ENCODE peak calls at places on chromosome 12, in nine cellular contexts. V, E, Q, S, C, J, N, F and W are unnamed samples.

GRCh38 chr12:92987362-92987761 is 58.3 kb upstream of the EEA1 start:
- DNase-seq in V (no peak), F (peak; percentile 57), Q (peak; percentile 82), J (no peak), C (no peak), S (peak; percentile 78), E (peak; percentile 61), N (peak; percentile 42), W (peak; percentile 82)

GRCh38 chr12:47783821-47784819 is 11.1 kb downstream of the SLC48A1 start:
- DNase-seq in J (no peak), N (no peak), E (no peak), F (no peak), Q (no peak), C (no peak), S (no peak), V (no peak), W (no peak)

GRCh38 chr12:8556748-8557147 is 16.0 kb upstream of the CLEC4E start:
- DNase-seq in Q (no peak), F (no peak), V (no peak), C (no peak), S (no peak), J (no peak), N (no peak), E (no peak), W (no peak)

GRCh38 chr12:68106160-68106559 is 53.4 kb downstream of the IFNG start:
- DNase-seq in C (no peak), J (no peak), S (no peak), E (no peak), V (no peak), Q (no peak), N (peak; percentile 6), F (no peak), W (no peak)

GRCh38 chr12:71447691-71448660 is 8.4 kb downstream of the LGR5 start:
- DNase-seq in S (no peak), F (no peak), V (no peak), J (no peak), Q (no peak), C (no peak), E (no peak), N (no peak), W (no peak)

GRCh38 chr12:55996715-55997534 is at the start of gene SUOX:
- DNase-seq in S (peak; percentile 98), F (peak; percentile 99), Q (peak; percentile 98), E (peak; percentile 100), C (peak; percentile 83), V (peak; percentile 96), N (peak; percentile 93), J (peak; percentile 90), W (peak; percentile 24)

GRCh38 chr12:19044877-19045276 is 84.7 kb upstream of the PLEKHA5 start:
- DNase-seq in J (no peak), E (no peak), Q (no peak), V (no peak), N (no peak), S (no peak), C (no peak), F (no peak), W (no peak)

GRCh38 chr12:116780942-116781341 is 42.8 kb downstream of the RNFT2 start:
- DNase-seq in E (no peak), V (no peak), F (no peak), C (no peak), Q (no peak), N (no peak), S (no peak), J (no peak), W (no peak)

GRCh38 chr12:15336772-15337553 is 14.7 kb downstream of the PTPRO start:
- DNase-seq in V (no peak), E (no peak), F (no peak), J (no peak), N (no peak), S (no peak), C (no peak), Q (peak; percentile 46), W (no peak)

GRCh38 chr12:78229491-78230209 is 399.0 kb downstream of the NAV3 start:
- DNase-seq in Q (peak; percentile 47), C (peak; percentile 21), F (peak; percentile 16), E (peak; percentile 4), V (peak; percentile 69), S (peak; percentile 28), J (peak; percentile 69), N (peak; percentile 44), W (peak; percentile 59)

GRCh38 chr12:111443586-111443985 is 37.9 kb downstream of the SH2B3 start:
- DNase-seq in J (no peak), F (no peak), E (no peak), N (no peak), V (no peak), C (no peak), Q (no peak), S (no peak), W (peak; percentile 78)

GRCh38 chr12:39145175-39145999 is 240.0 kb upstream of the CPNE8 start:
- DNase-seq in V (peak; percentile 92), N (no peak), C (no peak), Q (no peak), F (no peak), E (peak; percentile 64), S (no peak), J (peak; percentile 91), W (no peak)

GRCh38 chr12:103785243-103786031 is 55.6 kb downstream of the NT5DC3 start:
- DNase-seq in J (no peak), S (peak; percentile 18), Q (no peak), F (no peak), E (no peak), N (no peak), C (no peak), V (no peak), W (no peak)
- TF ChIP-seq MAX in J (no peak), S (no peak), Q (no peak), F (no peak), E (peak; percentile 18), N (no peak), C (no peak), V (no peak), W (no peak)

DNA sequence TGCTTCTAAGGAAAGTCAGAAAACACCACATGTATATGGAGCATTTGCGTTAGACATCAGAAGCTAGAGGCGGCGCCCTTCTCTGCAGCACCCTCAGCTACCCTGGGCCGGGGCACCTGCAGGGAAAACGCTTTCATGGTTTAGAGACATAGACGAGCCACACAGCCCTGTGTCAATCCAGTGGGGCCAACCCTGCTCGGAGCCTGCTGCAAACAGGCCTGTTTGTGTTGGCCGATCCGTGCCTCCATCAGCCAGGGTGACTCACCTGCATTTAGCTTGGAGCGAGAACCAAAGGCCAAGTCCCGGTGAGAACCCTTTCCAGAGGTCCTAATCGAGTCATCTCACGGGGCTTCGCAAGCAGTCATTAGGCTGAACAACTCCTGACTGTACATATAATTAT is 19.5 kb upstream of the FZD10 start:
- DNase-seq in N (no peak), V (no peak), Q (no peak), E (no peak), J (no peak), C (no peak), F (no peak), S (no peak), W (no peak)
- TF ChIP-seq MAX in N (no peak), V (no peak), Q (no peak), E (no peak), J (no peak), C (no peak), F (no peak), S (no peak), W (no peak)

DNA sequence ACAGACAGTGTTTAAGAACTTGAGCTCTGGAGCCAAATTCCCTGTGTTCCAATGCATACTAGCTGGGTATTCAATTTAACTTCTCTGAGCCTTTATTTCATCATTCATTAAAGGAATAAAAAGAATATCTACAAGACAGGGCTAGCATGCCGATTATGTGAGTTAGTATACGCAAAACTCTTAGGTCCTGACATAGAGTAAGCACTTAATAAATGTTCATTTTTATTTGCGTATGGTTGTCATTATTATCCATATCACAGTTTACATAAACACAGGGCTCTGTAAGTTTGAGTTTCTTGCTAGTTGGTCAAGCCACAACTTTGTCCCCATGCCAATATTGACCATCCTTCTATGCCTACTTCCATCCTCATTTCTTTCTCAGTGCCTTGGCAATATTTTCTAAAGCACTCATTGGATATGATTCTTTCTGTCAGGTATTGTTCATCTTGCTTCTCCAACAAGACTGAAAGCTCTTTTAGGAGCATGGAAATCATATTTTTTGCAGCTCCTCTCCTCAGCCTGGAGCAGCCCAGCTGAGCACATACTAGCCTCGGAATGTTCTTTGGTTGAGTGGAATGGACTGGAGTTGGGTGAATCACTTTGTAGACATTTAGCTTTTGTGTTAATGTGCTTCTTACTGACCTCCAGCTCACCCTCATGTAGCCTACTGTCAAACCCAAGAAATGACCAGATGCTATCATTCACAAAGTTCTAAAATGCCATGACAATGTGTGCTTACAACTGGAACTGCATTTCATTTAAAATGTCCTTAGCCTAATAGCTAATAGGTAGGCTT is 161.3 kb downstream of the NUAK1 start:
- DNase-seq in N (no peak), J (no peak), F (no peak), E (no peak), C (no peak), S (no peak), V (no peak), Q (no peak), W (no peak)
- TF ChIP-seq MAX in N (no peak), J (no peak), F (no peak), E (no peak), C (no peak), S (no peak), V (no peak), Q (no peak), W (no peak)

GRCh38 chr12:6952121-6952859 is 1.1 kb downstream of the PTPN6 start:
- DNase-seq in Q (no peak), S (no peak), F (no peak), E (no peak), J (no peak), V (no peak), N (no peak), C (no peak), W (no peak)

GRCh38 chr12:6952860-6953416 is 1.8 kb downstream of the PTPN6 start:
- DNase-seq in S (no peak), V (no peak), C (no peak), N (no peak), J (no peak), F (no peak), E (no peak), Q (no peak), W (no peak)

GRCh38 chr12:6954316-6954710 is 3.2 kb downstream of the PTPN6 start:
- DNase-seq in V (no peak), J (no peak), F (no peak), S (no peak), E (no peak), N (no peak), Q (no peak), C (no peak), W (no peak)

GRCh38 chr12:6954754-6955461 is 3.8 kb downstream of the PTPN6 start:
- DNase-seq in J (no peak), Q (no peak), C (no peak), F (no peak), E (no peak), N (no peak), S (no peak), V (no peak), W (no peak)

GRCh38 chr12:6953417-6954315 is 2.5 kb downstream of the PTPN6 start:
- DNase-seq in F (no peak), E (no peak), V (no peak), N (no peak), Q (peak; percentile 46), C (peak; percentile 95), J (no peak), S (no peak), W (peak; percentile 95)
- TF ChIP-seq MAX in F (no peak), E (no peak), V (no peak), N (no peak), Q (peak; percentile 19), C (peak; percentile 53), J (no peak), S (no peak), W (peak; percentile 93)